ENCODE peak calls at places on chromosomes 16 and 17, in five cellular contexts. R is heart left ventricle, Q is stomach, Y is uterus, T is H1. Z is an unnamed sample.

GRCh38 chr17:75262112-75262606 is 480 bp downstream of the MRPS7 start:
- DNase-seq in Y (no peak), T (no peak), R (no peak), Q (no peak), Z (no peak)

GRCh38 chr16:85612801-85613608 is at the start of gene GSE1:
- DNase-seq in R (peak; percentile 93), Q (peak; percentile 99), Y (peak; percentile 84), T (peak; percentile 76), Z (peak; percentile 86)

GRCh38 chr16:85480727-85481101 is 132.4 kb upstream of the GSE1 start:
- DNase-seq in T (no peak), Q (no peak), Y (no peak), R (no peak), Z (no peak)

GRCh38 chr17:17523001-17523713 is 27.0 kb upstream of the RASD1 start:
- DNase-seq in Y (no peak), T (no peak), Q (peak; percentile 89), R (no peak), Z (no peak)

GRCh38 chr16:84423416-84423837 is 55.1 kb downstream of the ATP2C2 start:
- DNase-seq in R (no peak), Q (no peak), Y (no peak), T (no peak), Z (peak; percentile 50)

GRCh38 chr16:56639045-56639444 is 579 bp downstream of the MT1A start:
- DNase-seq in T (no peak), Y (no peak), Q (no peak), R (no peak), Z (no peak)

GRCh38 chr16:3798827-3799226 is 81.5 kb upstream of the TRAP1 start:
- DNase-seq in T (no peak), R (no peak), Y (no peak), Q (no peak), Z (no peak)

GRCh38 chr16:2592786-2593185 is 55.0 kb downstream of the PDPK1 start:
- DNase-seq in Q (no peak), R (peak; percentile 6), T (no peak), Y (no peak), Z (no peak)

GRCh38 chr17:17171991-17172939 is 33.9 kb downstream of the PLD6 start:
- DNase-seq in T (no peak), R (peak; percentile 75), Y (peak; percentile 49), Q (no peak), Z (no peak)

GRCh38 chr16:71542377-71542776 is 16.2 kb downstream of the CHST4 start:
- DNase-seq in R (no peak), T (no peak), Q (peak; percentile 48), Y (no peak), Z (no peak)

GRCh38 chr17:55285340-55286301 is 20.9 kb downstream of the HLF start:
- DNase-seq in Y (peak; percentile 99), T (no peak), Q (peak; percentile 90), R (peak; percentile 92), Z (no peak)

GRCh38 chr17:79305376-79305775 is 230.8 kb downstream of the ENGASE start:
- DNase-seq in Y (no peak), Q (no peak), T (no peak), R (no peak), Z (no peak)
- TF ChIP-seq POLR2A in Y (no peak), Q (no peak), T (no peak), R (no peak), Z (no peak)

DNA sequence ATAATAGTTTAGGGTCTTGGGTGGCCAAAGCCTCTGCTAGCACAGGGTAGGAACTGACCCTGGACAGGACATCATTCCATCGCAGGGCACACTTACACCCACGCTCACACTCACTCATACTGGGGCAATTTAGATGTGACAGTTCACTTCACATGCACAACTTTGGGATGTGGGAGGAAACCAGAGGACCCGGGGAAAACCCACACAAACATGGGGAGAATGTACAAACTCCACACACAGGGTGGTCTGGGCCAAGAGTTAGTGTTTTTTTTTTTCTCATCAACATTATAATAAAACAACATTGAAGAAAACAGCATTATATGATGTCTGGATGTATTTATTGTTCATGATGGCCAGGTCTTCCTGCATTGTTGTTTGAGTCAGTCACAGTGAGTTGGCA is 93.6 kb downstream of the CDH13 start:
- DNase-seq in Y (no peak), T (no peak), Q (no peak), R (no peak), Z (no peak)
- TF ChIP-seq POLR2A in Y (no peak), T (no peak), Q (no peak), R (no peak), Z (no peak)

GRCh38 chr16:89575247-89576172 is at the start of gene CPNE7:
- DNase-seq in Y (no peak), T (no peak), R (no peak), Q (no peak), Z (peak; percentile 63)
- TF ChIP-seq POLR2A in Y (no peak), T (no peak), R (no peak), Q (no peak), Z (no peak)

GRCh38 chr16:48115299-48115698 is 40.5 kb downstream of the ABCC12 start:
- DNase-seq in Y (no peak), Q (no peak), T (no peak), R (no peak), Z (no peak)

GRCh38 chr16:48114410-48114809 is 41.4 kb downstream of the ABCC12 start:
- DNase-seq in R (no peak), Q (no peak), Y (no peak), T (no peak), Z (no peak)

GRCh38 chr16:48118841-48119240 is 37.0 kb downstream of the ABCC12 start:
- DNase-seq in R (no peak), Q (no peak), Y (no peak), T (no peak), Z (no peak)

GRCh38 chr16:48121276-48121675 is 34.5 kb downstream of the ABCC12 start:
- DNase-seq in T (no peak), Q (no peak), Y (no peak), R (no peak), Z (no peak)

GRCh38 chr16:48117217-48118105 is 38.3 kb downstream of the ABCC12 start:
- DNase-seq in T (peak; percentile 71), Q (no peak), R (no peak), Y (no peak), Z (peak; percentile 73)
- TF ChIP-seq POLR2A in T (no peak), Q (no peak), R (no peak), Y (no peak), Z (no peak)

GRCh38 chr17:4948997-4949320 is 629 bp upstream of the PFN1 start:
- DNase-seq in Q (peak; percentile 83), T (no peak), Y (peak; percentile 79), R (peak; percentile 88), Z (peak; percentile 89)

GRCh38 chr17:4949321-4950074 is 1.2 kb upstream of the PFN1 start:
- DNase-seq in R (peak; percentile 77), T (no peak), Y (peak; percentile 85), Q (peak; percentile 82), Z (peak; percentile 61)

GRCh38 chr17:4950757-4951204 is at the start of gene ENO3:
- DNase-seq in T (no peak), Q (no peak), R (no peak), Y (no peak), Z (no peak)

GRCh38 chr17:4951486-4951885 is 567 bp downstream of the ENO3 start:
- DNase-seq in T (no peak), Y (no peak), Q (no peak), R (no peak), Z (no peak)

GRCh38 chr17:4950075-4950756 is 703 bp upstream of the ENO3 start:
- DNase-seq in Y (peak; percentile 67), Q (peak; percentile 61), R (peak; percentile 75), T (no peak), Z (no peak)
- TF ChIP-seq POLR2A in Y (no peak), Q (no peak), R (peak; percentile 3), T (no peak), Z (peak; percentile 1)

GRCh38 chr17:79836952-79837887 is 2.0 kb downstream of the CBX4 start:
- DNase-seq in R (peak; percentile 75), Y (no peak), Q (peak; percentile 96), T (no peak), Z (peak; percentile 63)
- TF ChIP-seq POLR2A in R (peak; percentile 6), Y (no peak), Q (no peak), T (no peak), Z (no peak)

DNA sequence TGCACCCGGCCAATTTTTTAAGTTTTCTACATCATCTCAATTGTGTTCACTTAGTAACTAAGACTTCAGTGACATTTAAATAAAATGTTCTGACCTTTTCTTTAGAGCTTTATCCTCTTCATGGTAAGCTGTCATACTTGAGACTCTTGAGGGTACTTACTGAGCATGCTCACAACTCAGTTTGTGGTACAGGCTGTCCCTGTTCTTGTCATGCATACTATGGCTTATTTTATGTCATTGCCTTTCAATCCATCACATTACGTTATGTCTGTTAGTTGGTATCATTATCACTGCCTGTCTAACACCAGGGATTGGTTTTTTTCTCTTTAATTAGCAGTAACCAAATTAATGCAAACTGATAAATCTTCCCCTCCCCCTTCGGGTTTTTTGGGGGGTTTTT is 41.9 kb upstream of the RHBDL3 start:
- DNase-seq in Y (no peak), T (no peak), Q (no peak), R (no peak), Z (no peak)
- TF ChIP-seq POLR2A in Y (no peak), T (no peak), Q (no peak), R (no peak), Z (no peak)

GRCh38 chr17:28334176-28334575 is 1.1 kb downstream of the IFT20 start:
- DNase-seq in T (no peak), R (no peak), Q (no peak), Y (no peak), Z (no peak)

GRCh38 chr17:28333083-28333746 is 2.1 kb downstream of the IFT20 start:
- DNase-seq in R (no peak), T (no peak), Y (no peak), Q (no peak), Z (no peak)

GRCh38 chr17:28335959-28336871 is 654 bp downstream of the TNFAIP1 start:
- DNase-seq in Q (peak; percentile 68), R (peak; percentile 83), T (no peak), Y (peak; percentile 61), Z (peak; percentile 40)

GRCh38 chr17:28334666-28335200 is 539 bp downstream of the IFT20 start:
- DNase-seq in T (no peak), Y (no peak), Q (no peak), R (no peak), Z (no peak)

GRCh38 chr17:28335201-28335958 is at the start of the genes IFT20 and TNFAIP1:
- DNase-seq in R (peak; percentile 99), Y (peak; percentile 99), Q (peak; percentile 98), T (peak; percentile 100), Z (peak; percentile 78)
- TF ChIP-seq POLR2A in R (peak; percentile 96), Y (peak; percentile 87), Q (peak; percentile 91), T (peak; percentile 64), Z (peak; percentile 81)

GRCh38 chr17:45580914-45581313 is 90.4 kb upstream of the PLEKHM1 start:
- DNase-seq in Q (no peak), Y (no peak), T (no peak), R (no peak), Z (no peak)

GRCh38 chr17:45581860-45582259 is 91.3 kb upstream of the PLEKHM1 start:
- DNase-seq in R (no peak), T (no peak), Q (no peak), Y (no peak), Z (no peak)

GRCh38 chr17:45579529-45580495 is 89.3 kb upstream of the PLEKHM1 start:
- DNase-seq in Y (no peak), R (no peak), T (no peak), Q (no peak), Z (no peak)

GRCh38 chr17:45578516-45579455 is 88.3 kb upstream of the PLEKHM1 start:
- DNase-seq in T (no peak), Y (no peak), R (no peak), Q (no peak), Z (no peak)

GRCh38 chr17:45584092-45585036 is 93.8 kb upstream of the PLEKHM1 start:
- DNase-seq in Y (peak; percentile 23), T (no peak), Q (peak; percentile 81), R (peak; percentile 64), Z (peak; percentile 75)
- TF ChIP-seq POLR2A in Y (no peak), T (peak; percentile 80), Q (no peak), R (no peak), Z (no peak)

Z was measured in H54.